ENCODE peak calls at places on chromosomes 1 and 21, in four cellular contexts. E, D, S and B are unnamed samples.

GRCh38 chr21:15443740-15444117 is 286.1 kb upstream of the USP25 start:
- DNase-seq in S (no peak), E (no peak), D (no peak), B (no peak)

GRCh38 chr1:6962390-6962955 is 177.2 kb downstream of the CAMTA1 start:
- DNase-seq in D (no peak), S (peak; percentile 20), E (peak; percentile 87), B (peak; percentile 49)

GRCh38 chr1:161209790-161210409 is 5.2 kb upstream of the FCER1G start:
- DNase-seq in E (peak; percentile 87), S (no peak), D (peak; percentile 75), B (peak; percentile 50)

GRCh38 chr21:42207426-42207825 is 11.5 kb upstream of the ABCG1 start:
- DNase-seq in S (no peak), E (no peak), D (no peak), B (no peak)

GRCh38 chr1:207152792-207153434 is 48.9 kb downstream of the C4BPA start:
- DNase-seq in E (no peak), S (no peak), D (no peak), B (no peak)

GRCh38 chr1:240385551-240385950 is 226.4 kb downstream of the GREM2 start:
- DNase-seq in S (no peak), D (no peak), E (no peak), B (no peak)

GRCh38 chr1:234611153-234611798 is 1.3 kb upstream of the IRF2BP2 start:
- DNase-seq in S (peak; percentile 76), D (peak; percentile 87), E (no peak), B (no peak)

GRCh38 chr1:212488436-212489283 is 55.9 kb downstream of the NENF start:
- DNase-seq in D (peak; percentile 57), S (no peak), E (no peak), B (no peak)

GRCh38 chr21:45472445-45473365 is 67.7 kb downstream of the COL18A1 start:
- DNase-seq in S (no peak), E (no peak), D (no peak), B (no peak)

GRCh38 chr1:29354511-29355098 is 118.3 kb downstream of the PTPRU start:
- DNase-seq in E (peak; percentile 26), S (no peak), D (no peak), B (no peak)

GRCh38 chr1:86218859-86219258 is 62.3 kb upstream of the COL24A1 start:
- DNase-seq in S (no peak), D (no peak), E (no peak), B (no peak)

GRCh38 chr1:13732971-13733667 is 33.1 kb downstream of the PRDM2 start:
- DNase-seq in D (no peak), S (no peak), E (no peak), B (no peak)

GRCh38 chr1:94714552-94714951 is 105.6 kb upstream of the SLC44A3 start:
- DNase-seq in D (no peak), S (no peak), E (no peak), B (no peak)

GRCh38 chr1:83942914-83943313 is 56.0 kb downstream of the TTLL7 start:
- DNase-seq in E (no peak), D (no peak), S (no peak), B (no peak)

GRCh38 chr1:47593001-47593568 is 155.2 kb downstream of the FOXD2 start:
- DNase-seq in S (no peak), E (no peak), D (no peak), B (no peak)

GRCh38 chr1:199002670-199003069 is 363.8 kb downstream of the PTPRC start:
- DNase-seq in E (no peak), D (no peak), S (no peak), B (no peak)

GRCh38 chr1:77509051-77509492 is 173.4 kb downstream of the ZZZ3 start:
- DNase-seq in E (no peak), D (no peak), S (no peak), B (no peak)

GRCh38 chr1:10692401-10693021 is 103.9 kb downstream of the CASZ1 start:
- DNase-seq in D (peak; percentile 17), S (no peak), E (peak; percentile 69), B (peak; percentile 78)

GRCh38 chr1:184390889-184391288 is 4.1 kb downstream of the C1orf21 start:
- DNase-seq in E (no peak), S (no peak), D (no peak), B (no peak)

GRCh38 chr1:59100975-59101374 is 195.9 kb upstream of the FGGY start:
- DNase-seq in S (no peak), E (no peak), D (no peak), B (no peak)

GRCh38 chr1:214386747-214387146 is 105.8 kb downstream of the SMYD2 start:
- DNase-seq in E (no peak), D (no peak), S (no peak), B (no peak)

GRCh38 chr1:204041803-204042505 is 31.0 kb upstream of the SOX13 start:
- DNase-seq in E (no peak), D (no peak), S (no peak), B (no peak)

GRCh38 chr1:5936126-5936525 is 56.1 kb downstream of the NPHP4 start:
- DNase-seq in E (no peak), D (no peak), S (no peak), B (no peak)

GRCh38 chr1:5938068-5938740 is 54.0 kb downstream of the NPHP4 start:
- DNase-seq in S (no peak), E (no peak), D (no peak), B (no peak)

GRCh38 chr1:5937373-5937857 is 54.8 kb downstream of the NPHP4 start:
- DNase-seq in D (no peak), S (no peak), E (no peak), B (no peak)

GRCh38 chr1:5934058-5934884 is 58.0 kb downstream of the NPHP4 start:
- DNase-seq in D (no peak), S (no peak), E (no peak), B (no peak)

GRCh38 chr1:5936621-5937372 is 55.4 kb downstream of the NPHP4 start:
- DNase-seq in D (no peak), S (no peak), E (no peak), B (no peak)
- TF ChIP-seq SPI1 in D (no peak), S (no peak), E (no peak), B (no peak)

DNA sequence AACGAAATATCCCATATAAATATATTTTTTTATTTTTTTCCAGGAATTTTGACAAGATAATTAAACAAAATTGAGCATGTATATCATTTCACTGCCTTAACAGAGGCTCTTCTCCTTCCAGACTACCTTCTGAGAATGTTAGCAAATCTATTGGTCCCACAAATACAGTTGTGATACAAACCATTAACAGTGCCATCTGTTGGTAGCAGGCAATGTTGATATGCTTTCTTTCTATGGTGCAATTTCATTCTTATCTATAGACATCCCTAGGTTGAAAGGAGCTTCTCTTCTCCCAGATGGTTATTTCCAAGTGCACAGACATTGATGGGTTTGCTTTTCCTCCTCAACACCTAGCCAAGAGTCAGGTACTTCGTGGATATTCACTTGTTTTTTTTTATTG is 303.6 kb downstream of the USH2A start:
- DNase-seq in S (no peak), D (no peak), E (no peak), B (no peak)
- TF ChIP-seq POLR2AphosphoS5 in S (no peak), D (no peak), E (no peak), B (no peak)

DNA sequence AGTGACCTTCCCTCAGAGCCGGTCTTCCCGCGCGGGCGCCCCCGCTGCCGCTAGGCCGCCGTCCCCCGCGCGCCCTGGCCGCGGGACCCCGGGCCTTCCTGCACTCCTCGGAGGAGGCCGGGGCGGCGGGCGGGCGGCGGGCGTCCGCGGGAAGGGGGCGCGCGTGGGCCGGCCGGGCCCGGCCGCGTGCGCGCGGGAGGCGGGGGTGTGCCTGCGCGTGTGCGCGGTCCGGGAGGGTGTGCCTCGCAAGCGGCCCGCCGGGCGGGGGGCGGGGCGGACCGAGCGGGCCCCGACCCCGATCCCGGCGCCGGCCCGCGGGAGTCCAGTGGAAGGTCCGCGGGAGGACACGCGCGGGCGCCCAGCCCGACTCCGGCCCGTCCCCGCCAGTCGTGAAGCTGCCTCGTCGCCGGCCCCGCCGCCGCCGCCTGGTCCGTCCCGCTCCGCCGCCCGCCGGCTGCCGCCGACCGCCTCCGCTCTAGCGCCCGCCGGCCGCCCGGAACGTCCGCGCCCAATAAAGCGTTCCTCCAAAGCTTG is 438 bp downstream of the MRPS6 start:
- DNase-seq in D (peak; percentile 29), S (no peak), E (peak; percentile 87), B (peak; percentile 36)
- TF ChIP-seq SPI1 in D (no peak), S (no peak), E (no peak), B (no peak)

DNA sequence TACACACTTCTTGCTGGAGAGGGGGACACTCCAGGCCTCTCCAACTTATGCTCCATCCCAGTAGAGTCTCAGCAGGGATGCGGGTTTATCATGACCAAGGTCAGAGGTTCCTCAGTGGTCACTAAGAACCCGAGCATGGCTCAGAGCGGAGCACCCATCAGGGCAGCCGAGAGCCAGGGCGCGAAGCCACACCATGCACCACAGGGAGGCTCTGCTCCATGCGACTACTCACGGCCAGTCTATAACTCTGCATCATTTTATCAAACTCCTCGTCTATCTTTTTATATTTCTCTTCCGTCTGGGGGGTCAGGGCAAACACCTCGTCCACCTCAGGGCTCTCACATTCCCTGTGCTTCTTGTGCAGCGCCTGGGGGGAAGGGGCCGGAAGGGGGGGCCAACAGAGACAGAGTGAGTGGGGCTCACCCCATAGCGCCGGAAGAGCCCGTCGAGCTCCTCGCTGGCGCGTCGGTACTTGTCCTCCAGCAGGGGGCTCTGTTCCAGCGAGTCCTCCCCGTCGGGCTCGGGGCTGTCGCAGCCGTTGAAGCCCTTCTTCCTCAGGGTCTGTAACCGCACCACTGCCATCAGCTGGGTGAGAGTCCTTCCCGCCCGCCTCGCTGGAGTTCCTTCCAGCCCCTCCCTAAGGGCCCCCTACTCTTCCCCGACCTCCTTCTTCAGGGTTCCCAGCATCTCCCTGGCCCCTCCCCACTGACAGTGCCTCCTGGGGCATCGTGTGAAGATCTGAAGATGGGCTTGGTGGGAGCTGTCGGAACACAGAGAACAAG is 20.0 kb downstream of the MEF2D start:
- DNase-seq in D (peak; percentile 58), E (peak; percentile 72), S (no peak), B (peak; percentile 90)
- TF ChIP-seq POLR2AphosphoS5 in D (peak; percentile 26), E (no peak), S (no peak), B (no peak)

DNA sequence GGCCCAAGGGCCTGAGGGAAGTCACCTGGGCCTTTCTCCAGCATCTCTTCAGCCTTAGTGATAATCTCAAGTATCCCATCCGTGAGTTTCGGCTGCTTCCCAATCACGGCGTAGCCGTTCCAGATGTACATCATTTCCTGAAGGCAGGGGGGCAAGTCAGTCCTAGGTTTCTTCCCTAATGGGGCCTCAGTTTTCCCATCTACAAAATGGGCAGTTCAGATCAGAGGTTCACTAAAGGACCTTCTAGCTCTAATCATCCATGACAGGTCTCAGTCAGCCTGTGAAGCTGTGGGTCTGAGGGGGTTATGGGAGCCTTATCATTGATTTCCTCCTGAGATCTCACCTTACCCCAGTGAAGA is 39.9 kb downstream of the TTC39A start:
- DNase-seq in E (no peak), D (no peak), S (no peak), B (no peak)
- TF ChIP-seq SPI1 in E (no peak), D (no peak), S (no peak), B (no peak)